ENCODE peak calls at places on chromosomes 4 and X, in four cellular contexts. O is esophagus squamous epithelium; L is SHP77; I is stimulated activated naive CD8-positive, alpha-beta T cell treated with anti-CD3 and anti-CD28 coated beads, Interleukin-15, amount 100 ng/mL, for 72 hours. J is an unnamed sample.
A peak's percentile ranks its signal among the peaks of the same experiment; 100 is the strongest.

GRCh38 chr4:174999407-174999806 is 81.2 kb downstream of the ADAM29 start:
- DNase-seq in I (no peak), L (no peak), O (no peak), J (no peak)

GRCh38 chr4:15457401-15458201 is 12.1 kb upstream of the CC2D2A start:
- DNase-seq in I (no peak), L (no peak), O (no peak), J (no peak)

GRCh38 chr4:142960134-142960533 is 114.0 kb upstream of the INPP4B start:
- DNase-seq in L (no peak), O (no peak), I (no peak), J (no peak)

GRCh38 chrX:108735680-108736508 is 469 bp downstream of the IRS4 start:
- DNase-seq in O (no peak), L (no peak), I (no peak), J (no peak)

GRCh38 chrX:148871422-148872152 is 371.2 kb downstream of the AFF2 start:
- DNase-seq in L (no peak), O (no peak), I (no peak), J (no peak)

GRCh38 chr4:120286813-120287212 is 220.2 kb upstream of the MAD2L1 start:
- DNase-seq in I (no peak), O (no peak), L (no peak), J (no peak)

GRCh38 chr4:2930821-2931764 is 32.1 kb downstream of the NOP14 start:
- DNase-seq in O (no peak), I (no peak), L (no peak), J (peak; percentile 43)

GRCh38 chr4:25449270-25449669 is 72.2 kb downstream of the ANAPC4 start:
- DNase-seq in L (no peak), I (no peak), O (no peak), J (no peak)

GRCh38 chr4:7103031-7103598 is 35.3 kb upstream of the GRPEL1 start:
- DNase-seq in L (no peak), I (peak; percentile 83), O (peak; percentile 47), J (no peak)

GRCh38 chr4:175380841-175381240 is 431.2 kb downstream of the GPM6A start:
- DNase-seq in O (no peak), I (no peak), L (no peak), J (no peak)

GRCh38 chrX:69109706-69110635 is 55.3 kb downstream of the PJA1 start:
- DNase-seq in I (no peak), O (no peak), L (no peak), J (no peak)

GRCh38 chr4:81085979-81086378 is 55.5 kb downstream of the BMP3 start:
- DNase-seq in I (no peak), L (no peak), O (no peak), J (no peak)

GRCh38 chrX:100316987-100317386 is 93.1 kb downstream of the PCDH19 start:
- DNase-seq in I (no peak), O (no peak), L (no peak), J (no peak)

GRCh38 chr4:110099638-110100037 is 98.8 kb downstream of the ELOVL6 start:
- DNase-seq in O (no peak), L (no peak), I (no peak), J (no peak)

GRCh38 chr4:26088433-26088928 is 174.5 kb downstream of the SMIM20 start:
- DNase-seq in L (no peak), I (peak; percentile 66), O (no peak), J (no peak)

GRCh38 chr4:77619408-77619807 is 13.8 kb downstream of the CXCL13 start:
- DNase-seq in O (no peak), L (no peak), I (no peak), J (no peak)

GRCh38 chr4:2765832-2766526 is 9.8 kb upstream of the TNIP2 start:
- DNase-seq in O (no peak), L (no peak), I (no peak), J (no peak)

GRCh38 chr4:2923141-2923551 is 40.1 kb downstream of the NOP14 start:
- DNase-seq in O (no peak), I (no peak), L (no peak), J (no peak)

GRCh38 chr4:3516836-3517730 is 15.1 kb downstream of the LRPAP1 start:
- DNase-seq in I (no peak), L (no peak), O (no peak), J (no peak)

GRCh38 chrX:23493941-23494374 is 159.3 kb downstream of the PTCHD1 start:
- DNase-seq in I (peak; percentile 10), L (no peak), O (no peak), J (no peak)

GRCh38 chrX:70353524-70353923 is 63.6 kb downstream of the KIF4A start:
- DNase-seq in I (no peak), L (no peak), O (no peak), J (no peak)

GRCh38 chrX:140360284-140360683 is 144.6 kb downstream of the SOX3 start:
- DNase-seq in L (no peak), O (no peak), I (no peak), J (no peak)

GRCh38 chrX:48683411-48683982 is at the start of gene WAS:
- DNase-seq in O (no peak), I (peak; percentile 72), L (no peak), J (no peak)

GRCh38 chr4:35539404-35540055 is 704.8 kb downstream of the ARAP2 start:
- DNase-seq in O (no peak), I (no peak), L (no peak), J (no peak)

GRCh38 chr4:119729815-119730643 is 101.4 kb upstream of the PDE5A start:
- DNase-seq in I (no peak), L (no peak), O (no peak), J (no peak)

GRCh38 chrX:20515841-20516461 is 249.2 kb upstream of the RPS6KA3 start:
- DNase-seq in O (no peak), L (no peak), I (peak; percentile 50), J (no peak)

GRCh38 chrX:111200327-111200726 is 70.0 kb downstream of the CAPN6 start:
- DNase-seq in O (no peak), I (no peak), L (no peak), J (no peak)

GRCh38 chr4:147625733-147626132 is 8.5 kb downstream of the TMEM184C start:
- DNase-seq in I (no peak), O (no peak), L (no peak), J (no peak)

GRCh38 chr4:123121241-123121907 is 199.0 kb upstream of the NUDT6 start:
- DNase-seq in L (no peak), O (no peak), I (no peak), J (no peak)

GRCh38 chrX:123424546-123424945 is 240.5 kb downstream of the GRIA3 start:
- DNase-seq in I (no peak), O (no peak), L (no peak), J (no peak)

GRCh38 chr4:25938251-25939186 is 24.5 kb downstream of the SMIM20 start:
- DNase-seq in O (no peak), I (peak; percentile 73), L (no peak), J (no peak)

GRCh38 chrX:17397074-17397473 is 22.1 kb downstream of the NHS start:
- DNase-seq in L (no peak), O (no peak), I (no peak), J (no peak)

GRCh38 chr4:29082684-29083083 is 1637.5 kb upstream of the PCDH7 start:
- DNase-seq in O (no peak), L (no peak), I (no peak), J (no peak)

GRCh38 chr4:159422626-159423025 is 319.7 kb downstream of the RAPGEF2 start:
- DNase-seq in L (no peak), I (no peak), O (no peak), J (no peak)

GRCh38 chr4:108107116-108107515 is 61.6 kb downstream of the LEF1 start:
- DNase-seq in L (no peak), I (no peak), O (no peak), J (no peak)

GRCh38 chrX:119826399-119826959 is 26.3 kb downstream of the UPF3B start:
- DNase-seq in L (no peak), I (peak; percentile 15), O (no peak), J (no peak)

GRCh38 chr4:109764376-109764775 is 34.5 kb upstream of the PLA2G12A start:
- DNase-seq in I (no peak), O (no peak), L (no peak), J (no peak)

GRCh38 chrX:134623293-134624045 is 34.8 kb downstream of the PLAC1 start:
- DNase-seq in O (no peak), L (no peak), I (no peak), J (no peak)